ENCODE peak calls at places on chromosomes 13 and 19, in five cellular contexts. T is kidney, L is IMR-90, O is HCT116, G is adipocyte. X is an unnamed sample.

GRCh38 chr19:56108447-56109195 is 12.5 kb downstream of the ZNF787 start:
- DNase-seq in O (no peak), L (peak), G (peak), T (no peak), X (no peak)

GRCh38 chr19:22882797-22883196 is 50.7 kb downstream of the ZNF723 start:
- DNase-seq in G (peak), T (no peak), L (peak), O (peak), X (peak)

GRCh38 chr19:5889288-5889971 is 14.2 kb downstream of the NDUFA11 start:
- DNase-seq in G (no peak), L (peak), T (no peak), O (no peak), X (no peak)

GRCh38 chr19:7506385-7507328 is 9.2 kb upstream of the ZNF358 start:
- DNase-seq in L (peak), G (peak), T (peak), O (peak), X (peak)

GRCh38 chr13:95254341-95254740 is 46.9 kb downstream of the ABCC4 start:
- DNase-seq in O (peak), T (no peak), L (peak), G (peak), X (peak)

GRCh38 chr13:19618925-19619324 is 14.5 kb upstream of the MPHOSPH8 start:
- DNase-seq in T (no peak), L (peak), O (peak), G (peak), X (peak)

GRCh38 chr19:49801966-49802661 is 11.0 kb downstream of the FUZ start:
- DNase-seq in L (peak), G (peak), O (no peak), T (peak), X (no peak)

GRCh38 chr13:40172878-40173277 is 493.6 kb downstream of the FOXO1 start:
- DNase-seq in L (no peak), T (no peak), O (no peak), G (no peak), X (no peak)

GRCh38 chr13:114200673-114201005 is 21.6 kb downstream of the CFAP97D2 start:
- DNase-seq in O (no peak), T (no peak), L (peak), G (peak), X (no peak)

GRCh38 chr13:113050856-113051431 is 54.6 kb upstream of the F7 start:
- DNase-seq in L (no peak), O (no peak), T (peak), G (no peak), X (no peak)

GRCh38 chr13:44577236-44578063 is 1.3 kb upstream of the TSC22D1 start:
- DNase-seq in T (peak), O (peak), G (peak), L (peak), X (peak)

GRCh38 chr13:106143930-106144709 is 391.3 kb downstream of the EFNB2 start:
- DNase-seq in O (peak), L (no peak), G (no peak), T (no peak), X (peak)

GRCh38 chr19:4744451-4745170 is 21.0 kb upstream of the DPP9 start:
- DNase-seq in T (no peak), L (peak), O (no peak), G (peak), X (peak)

GRCh38 chr13:42990991-42991891 is 800 bp downstream of the EPSTI1 start:
- DNase-seq in L (no peak), G (no peak), T (no peak), O (no peak), X (no peak)

GRCh38 chr13:29861694-29862110 is 11.3 kb upstream of the UBL3 start:
- DNase-seq in T (no peak), L (peak), G (peak), O (no peak), X (peak)

GRCh38 chr19:6821639-6822310 is 49.3 kb downstream of the VAV1 start:
- DNase-seq in L (no peak), O (no peak), G (no peak), T (no peak), X (no peak)

GRCh38 chr13:35979378-35979911 is 151.7 kb downstream of the DCLK1 start:
- DNase-seq in G (peak), T (peak), O (no peak), L (peak), X (peak)

GRCh38 chr13:97067342-97067895 is 73.1 kb upstream of the OXGR1 start:
- DNase-seq in O (no peak), T (no peak), G (peak), L (no peak), X (no peak)

GRCh38 chr13:32264407-32264806 is 50.8 kb downstream of the ZAR1L start:
- DNase-seq in T (peak), L (peak), O (no peak), G (peak), X (peak)

GRCh38 chr19:58519087-58519354 is 589 bp downstream of the ZBTB45 start:
- DNase-seq in T (peak), O (no peak), G (peak), L (peak), X (peak)

GRCh38 chr13:79528759-79529191 is 47.8 kb downstream of the NDFIP2 start:
- DNase-seq in G (no peak), O (no peak), T (no peak), L (peak), X (peak)

GRCh38 chr13:94123543-94123942 is 355.9 kb downstream of the DCT start:
- DNase-seq in T (no peak), O (no peak), G (no peak), L (no peak), X (no peak)

GRCh38 chr13:94120878-94121277 is 358.6 kb downstream of the DCT start:
- DNase-seq in O (no peak), T (no peak), L (no peak), G (no peak), X (no peak)

GRCh38 chr13:94119360-94119936 is 360.0 kb downstream of the DCT start:
- DNase-seq in T (no peak), G (no peak), O (no peak), L (no peak), X (no peak)

GRCh38 chr13:94121686-94122085 is 357.8 kb downstream of the DCT start:
- DNase-seq in L (peak), O (no peak), T (no peak), G (peak), X (peak)

GRCh38 chr13:94122300-94122699 is 357.2 kb downstream of the DCT start:
- DNase-seq in T (no peak), O (no peak), L (no peak), G (no peak), X (peak)
- H3K9ac ChIP-seq in T (no peak), O (no peak), L (no peak), G (no peak), X (no peak)

GRCh38 chr19:44003461-44004134 is 841 bp downstream of the ZNF230 start:
- DNase-seq in T (peak), O (no peak), G (peak), L (no peak), X (no peak)
- H3K9ac ChIP-seq in T (peak), O (peak), G (peak), L (peak), X (peak)

GRCh38 chr19:10881403-10882107 is 10.2 kb downstream of the CARM1 start:
- DNase-seq in G (no peak), T (no peak), L (no peak), O (no peak), X (no peak)
- H3K9ac ChIP-seq in G (no peak), T (no peak), L (no peak), O (no peak), X (no peak)

GRCh38 chr19:35153701-35154534 is 617 bp upstream of the FXYD5 start:
- DNase-seq in T (peak), O (no peak), G (peak), L (no peak), X (peak)
- H3K9ac ChIP-seq in T (no peak), O (peak), G (peak), L (peak), X (peak)

DNA sequence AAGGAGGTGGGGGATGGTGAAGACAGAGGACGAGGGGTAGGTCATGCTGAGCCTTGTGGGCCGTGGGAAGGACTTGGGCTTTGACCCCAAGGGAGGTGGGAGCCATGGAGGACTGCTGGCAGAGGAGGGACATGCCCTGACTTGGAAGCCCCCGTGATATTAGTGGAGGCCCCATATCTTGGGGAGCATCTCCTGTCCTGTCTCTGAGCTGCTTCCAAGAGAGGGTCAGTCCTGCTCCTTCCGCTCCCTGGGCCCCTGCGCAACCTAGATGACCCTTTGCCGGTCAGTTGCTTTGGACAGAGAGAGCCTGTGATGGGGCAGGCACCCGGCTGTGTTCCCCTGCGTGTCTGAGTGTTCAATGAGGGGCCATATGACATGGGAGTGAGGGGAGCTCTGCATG is 5.2 kb downstream of the TLE6 start:
- DNase-seq in G (no peak), O (no peak), T (peak), L (no peak), X (no peak)
- H3K9ac ChIP-seq in G (peak), O (no peak), T (peak), L (no peak), X (no peak)

X was measured in PC-3.